ENCODE peak calls at places on chromosomes 4 and X, in four cellular contexts. Y is endodermal cell, U is NT2/D1, B is OCI-LY7. D is an unnamed sample. For H3K4me1, H3K9me3 and H3K36me3, the result is how much of the 10 kb centered on the place peaks cover.

GRCh38 chr4:101953949-101954348 is 163.4 kb downstream of the BANK1 start:
- DNase-seq in U (peak), B (no peak), Y (peak), D (peak)

GRCh38 chr4:161343188-161343950 is 820.4 kb downstream of the FSTL5 start:
- DNase-seq in B (no peak), Y (no peak), U (no peak), D (no peak)

GRCh38 chr4:150854600-150854999 is 160.5 kb downstream of the LRBA start:
- DNase-seq in U (no peak), Y (no peak), B (no peak), D (no peak)

GRCh38 chrX:100083146-100083715 is 326.8 kb downstream of the PCDH19 start:
- DNase-seq in B (no peak), U (no peak), Y (no peak), D (peak)

GRCh38 chrX:8586953-8587352 is 122.3 kb downstream of the VCX3B start:
- DNase-seq in Y (no peak), B (no peak), U (no peak), D (no peak)

GRCh38 chr4:57078685-57079521 is 31.3 kb downstream of the IGFBP7 start:
- DNase-seq in U (peak), Y (peak), B (no peak), D (peak)

GRCh38 chr4:158304694-158305093 is 94.4 kb downstream of the TMEM144 start:
- DNase-seq in U (no peak), Y (no peak), B (no peak), D (no peak)

GRCh38 chrX:69489625-69490024 is 14.5 kb upstream of the NALF2 start:
- DNase-seq in U (no peak), B (no peak), Y (no peak), D (no peak)

GRCh38 chrX:136170109-136170800 is 22.9 kb downstream of the FHL1 start:
- DNase-seq in B (no peak), Y (no peak), U (no peak), D (no peak)

GRCh38 chrX:78746496-78746895 is 1.0 kb upstream of the LPAR4 start:
- DNase-seq in U (no peak), Y (peak), B (no peak), D (no peak)

GRCh38 chrX:24860140-24860539 is 155.6 kb downstream of the ARX start:
- DNase-seq in U (no peak), Y (no peak), B (no peak), D (no peak)

GRCh38 chr4:7904942-7905341 is 34.7 kb downstream of the AFAP1 start:
- DNase-seq in Y (no peak), B (no peak), U (no peak), D (peak)
- H3K4me1 ChIP-seq in Y (under half), B (under half), U (under half), D (half or more)

GRCh38 chrX:47771473-47771872 is 65.2 kb upstream of the ZNF81 start:
- DNase-seq in U (no peak), Y (no peak), B (no peak), D (no peak)

GRCh38 chrX:47772764-47773163 is 63.9 kb upstream of the ZNF81 start:
- DNase-seq in Y (no peak), B (no peak), U (no peak), D (no peak)

DNA sequence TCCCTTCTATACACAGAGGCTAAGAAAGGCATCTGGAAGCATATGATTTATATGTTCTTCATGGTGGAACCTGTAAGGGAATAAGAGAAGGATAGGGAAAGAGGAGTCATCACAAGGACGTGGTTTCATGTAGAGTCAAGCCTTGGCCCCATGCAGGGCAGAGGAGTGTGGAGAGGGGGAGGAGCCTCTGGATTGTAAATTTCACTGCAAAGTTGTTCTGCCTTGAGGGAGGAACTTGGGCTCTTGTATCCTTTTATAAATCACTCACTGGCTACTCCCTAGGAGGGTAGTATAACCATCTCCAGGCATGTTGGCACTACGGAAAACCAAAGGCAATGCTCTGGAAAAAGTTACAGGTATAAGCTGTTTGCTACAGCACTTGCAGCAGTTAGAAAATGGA is 60.4 kb upstream of the ZNF81 start:
- DNase-seq in U (no peak), B (no peak), Y (no peak), D (no peak)
- H3K9me3 ChIP-seq in U (under half), B (under half), Y (under half), D (under half)

DNA sequence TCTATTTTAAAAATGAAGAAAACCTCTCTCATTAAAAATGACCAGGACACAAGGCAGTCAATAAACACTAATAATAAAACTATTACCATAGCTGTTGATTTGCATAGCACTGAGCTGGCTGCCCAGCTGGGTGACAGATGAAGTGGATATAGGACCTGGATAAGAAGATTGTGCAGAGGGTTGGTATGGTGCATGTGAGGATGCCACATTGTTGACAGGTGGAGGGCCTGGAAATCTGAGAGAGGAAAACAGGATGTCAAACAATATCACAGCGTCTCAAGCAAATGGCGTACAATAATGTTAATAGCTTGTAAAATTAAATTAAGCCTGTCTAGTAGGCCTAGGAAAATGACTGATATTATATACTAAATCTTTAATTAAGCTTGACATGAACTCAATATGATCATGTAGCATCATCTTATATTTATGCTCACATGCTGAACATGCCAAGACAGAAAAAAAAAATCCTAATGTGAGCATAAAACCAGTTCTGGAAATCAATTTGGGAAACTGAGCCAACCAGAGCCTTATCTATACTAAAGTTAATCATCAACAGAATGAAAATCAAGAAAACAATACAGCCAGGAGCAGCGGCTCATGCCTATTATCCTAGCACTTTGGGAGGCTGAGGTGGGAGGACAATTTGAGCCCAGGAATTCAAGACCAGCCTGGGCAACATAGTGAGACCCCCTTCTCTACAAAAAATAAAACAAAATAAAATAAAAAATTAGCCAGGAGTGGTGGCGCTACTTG is 18.6 kb downstream of the SEC24D start:
- DNase-seq in Y (no peak), U (no peak), B (no peak), D (no peak)
- H3K36me3 ChIP-seq in Y (half or more), U (half or more), B (half or more), D (under half)

GRCh38 chr4:118826723-118827444 is 9.0 kb downstream of the SEC24D start:
- DNase-seq in U (no peak), B (no peak), Y (no peak), D (no peak)

GRCh38 chr4:118834070-118834469 is 1.9 kb downstream of the SEC24D start:
- DNase-seq in Y (no peak), U (no peak), B (no peak), D (no peak)

GRCh38 chr4:118825799-118826198 is 10.1 kb downstream of the SEC24D start:
- DNase-seq in B (no peak), Y (no peak), U (no peak), D (no peak)

GRCh38 chr4:118833192-118833820 is 2.6 kb downstream of the SEC24D start:
- DNase-seq in Y (no peak), U (no peak), B (no peak), D (no peak)

DNA sequence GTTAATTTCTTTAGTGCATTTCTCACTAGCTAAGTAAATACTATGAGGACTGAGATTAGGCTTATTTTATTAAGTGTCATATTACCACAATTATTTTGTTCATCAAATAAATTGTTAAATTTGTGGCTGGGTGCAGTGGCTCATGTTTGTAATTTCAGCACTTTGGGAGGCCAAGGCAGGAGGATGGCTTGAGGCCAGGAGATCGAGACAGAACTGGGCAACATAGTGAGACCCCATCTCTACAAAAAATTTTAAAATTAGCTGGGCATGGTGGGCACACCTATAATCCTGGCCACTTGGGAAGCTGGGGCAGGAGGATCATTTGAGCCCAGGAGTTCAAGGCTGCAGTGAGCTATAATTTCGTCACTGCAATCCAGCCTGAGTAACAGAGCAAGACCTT is 6.8 kb downstream of the SEC24D start:
- DNase-seq in U (no peak), Y (no peak), B (no peak), D (no peak)
- H3K4me1 ChIP-seq in U (under half), Y (under half), B (under half), D (under half)

GRCh38 chr4:8414377-8414776 is 26.1 kb downstream of the ACOX3 start:
- DNase-seq in B (no peak), Y (no peak), U (no peak), D (no peak)
- H3K9me3 ChIP-seq in B (under half), Y (under half), U (under half), D (under half)

GRCh38 chr4:118753096-118753495 is 67.9 kb downstream of the METTL14 start:
- DNase-seq in Y (no peak), U (no peak), B (no peak), D (no peak)
- H3K36me3 ChIP-seq in Y (half or more), U (half or more), B (half or more), D (under half)

GRCh38 chr4:13531609-13531998 is 12.7 kb downstream of the NKX3-2 start:
- DNase-seq in Y (no peak), B (no peak), U (no peak), D (no peak)
- H3K4me1 ChIP-seq in Y (under half), B (under half), U (under half), D (under half)

GRCh38 chr4:340011-340410 is 2.4 kb downstream of the ZNF141 start:
- DNase-seq in U (no peak), B (peak), Y (no peak), D (no peak)
- H3K9me3 ChIP-seq in U (under half), B (under half), Y (half or more), D (under half)

GRCh38 chr4:143531368-143531767 is 17.9 kb downstream of the SMARCA5 start:
- DNase-seq in B (peak), Y (no peak), U (no peak), D (no peak)

DNA sequence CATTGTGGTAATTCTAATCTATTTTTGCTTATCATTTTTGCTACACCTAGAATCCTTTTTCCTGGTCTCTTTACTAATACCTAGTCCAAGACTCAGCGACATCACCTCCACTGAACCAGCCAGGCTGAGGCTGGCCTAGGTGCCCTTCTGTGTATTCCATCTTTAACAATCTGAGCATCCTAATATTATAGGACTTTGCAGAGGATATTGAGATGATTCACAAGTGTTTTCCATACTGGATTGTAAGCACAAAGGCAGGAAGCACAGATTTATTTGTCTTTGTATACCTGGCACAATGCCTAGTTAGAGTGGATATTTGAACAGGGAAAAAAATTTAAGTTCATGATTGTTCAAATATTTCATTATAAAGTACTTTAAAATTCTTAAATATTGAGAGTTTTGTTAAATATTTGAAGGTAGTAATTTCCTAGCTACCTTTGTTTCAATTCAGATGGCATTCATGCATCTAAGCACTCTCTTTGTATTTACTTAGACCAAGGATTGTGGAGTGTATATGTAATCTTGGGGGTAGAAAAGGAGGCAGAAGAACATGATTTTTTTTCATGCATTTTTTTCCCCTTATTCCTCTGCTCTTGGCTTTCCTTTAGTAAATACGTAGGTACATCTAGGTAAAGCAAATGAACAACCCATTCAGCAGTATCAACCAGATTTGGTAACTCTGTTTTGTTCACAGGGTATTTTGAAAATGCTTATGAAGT is 18.4 kb downstream of the SMARCA5 start:
- DNase-seq in B (no peak), U (no peak), Y (no peak), D (no peak)
- H3K36me3 ChIP-seq in B (half or more), U (half or more), Y (half or more), D (half or more)

GRCh38 chr4:10093273-10093621 is 23.4 kb downstream of the WDR1 start:
- DNase-seq in B (no peak), U (no peak), Y (no peak), D (no peak)

GRCh38 chr4:10089346-10089745 is 27.3 kb downstream of the WDR1 start:
- DNase-seq in Y (peak), B (no peak), U (no peak), D (no peak)

GRCh38 chr4:10092481-10093272 is 23.9 kb downstream of the WDR1 start:
- DNase-seq in U (no peak), Y (no peak), B (no peak), D (no peak)

GRCh38 chr4:10090467-10091250 is 25.9 kb downstream of the WDR1 start:
- DNase-seq in U (no peak), Y (no peak), B (no peak), D (no peak)

GRCh38 chr4:10091531-10092181 is 24.9 kb downstream of the WDR1 start:
- DNase-seq in Y (no peak), U (no peak), B (no peak), D (no peak)
- H3K4me1 ChIP-seq in Y (under half), U (under half), B (under half), D (under half)